ENCODE peak calls at places on chromosomes 6 and 20, in seven cellular contexts. One of them, this sample, is unnamed.

GRCh38 chr6:125102901-125103300 is 50.7 kb upstream of the TPD52L1 start:
- DNase-seq in breast epithelium: no peak
- DNase-seq in Panc1: no peak
- DNase-seq in stomach: no peak
- DNase-seq in GM23338: no peak
- DNase-seq in upper lobe of left lung: no peak
- DNase-seq in K562: no peak
- DNase-seq in this sample: no peak

GRCh38 chr20:53055668-53056067 is 83.5 kb downstream of the TSHZ2 start:
- DNase-seq in upper lobe of left lung: no peak
- DNase-seq in breast epithelium: no peak
- DNase-seq in Panc1: no peak
- DNase-seq in stomach: no peak
- DNase-seq in K562: no peak
- DNase-seq in GM23338: no peak
- DNase-seq in this sample: no peak

GRCh38 chr6:156425374-156425773 is 351.8 kb upstream of the ARID1B start:
- DNase-seq in breast epithelium: no peak
- DNase-seq in K562: no peak
- DNase-seq in Panc1: no peak
- DNase-seq in stomach: no peak
- DNase-seq in upper lobe of left lung: no peak
- DNase-seq in GM23338: no peak
- DNase-seq in this sample: no peak

GRCh38 chr6:34730006-34730405 is 27.3 kb upstream of the SNRPC start:
- DNase-seq in stomach: no peak
- DNase-seq in breast epithelium: no peak
- DNase-seq in GM23338: no peak
- DNase-seq in K562: no peak
- DNase-seq in upper lobe of left lung: no peak
- DNase-seq in Panc1: no peak
- DNase-seq in this sample: no peak

GRCh38 chr6:101275251-101275650 is 118.3 kb upstream of the GRIK2 start:
- DNase-seq in GM23338: no peak
- DNase-seq in upper lobe of left lung: no peak
- DNase-seq in Panc1: no peak
- DNase-seq in breast epithelium: no peak
- DNase-seq in K562: no peak
- DNase-seq in stomach: no peak
- DNase-seq in this sample: no peak

GRCh38 chr20:56715902-56716519 is 86.9 kb downstream of the TFAP2C start:
- DNase-seq in breast epithelium: no peak
- DNase-seq in Panc1: no peak
- DNase-seq in upper lobe of left lung: no peak
- DNase-seq in stomach: no peak
- DNase-seq in K562: no peak
- DNase-seq in GM23338: no peak
- DNase-seq in this sample: no peak

GRCh38 chr6:125793280-125793679 is 2.5 kb downstream of the NCOA7 start:
- DNase-seq in upper lobe of left lung: peak
- DNase-seq in Panc1: no peak
- DNase-seq in GM23338: peak
- DNase-seq in breast epithelium: no peak
- DNase-seq in stomach: no peak
- DNase-seq in K562: peak
- DNase-seq in this sample: no peak

GRCh38 chr20:9609892-9610502 is 95.6 kb downstream of the LAMP5 start:
- DNase-seq in stomach: peak
- DNase-seq in K562: peak
- DNase-seq in Panc1: peak
- DNase-seq in upper lobe of left lung: peak
- DNase-seq in breast epithelium: peak
- DNase-seq in GM23338: peak
- DNase-seq in this sample: no peak

GRCh38 chr6:34829137-34829536 is 37.3 kb downstream of the BLTP3A start:
- DNase-seq in stomach: no peak
- DNase-seq in GM23338: no peak
- DNase-seq in K562: no peak
- DNase-seq in breast epithelium: no peak
- DNase-seq in upper lobe of left lung: no peak
- DNase-seq in Panc1: no peak
- DNase-seq in this sample: no peak

GRCh38 chr20:58737198-58737597 is 44.6 kb downstream of the NPEPL1 start:
- DNase-seq in K562: no peak
- DNase-seq in stomach: no peak
- DNase-seq in GM23338: no peak
- DNase-seq in upper lobe of left lung: no peak
- DNase-seq in breast epithelium: no peak
- DNase-seq in Panc1: no peak
- DNase-seq in this sample: no peak

GRCh38 chr6:88144637-88145297 is 21.4 kb downstream of the CNR1 start:
- DNase-seq in Panc1: no peak
- DNase-seq in K562: no peak
- DNase-seq in upper lobe of left lung: no peak
- DNase-seq in breast epithelium: no peak
- DNase-seq in GM23338: no peak
- DNase-seq in stomach: no peak
- DNase-seq in this sample: no peak

GRCh38 chr6:110635096-110635495 is 158.7 kb upstream of the SLC22A16 start:
- DNase-seq in GM23338: no peak
- DNase-seq in stomach: no peak
- DNase-seq in Panc1: no peak
- DNase-seq in K562: no peak
- DNase-seq in breast epithelium: no peak
- DNase-seq in upper lobe of left lung: no peak
- DNase-seq in this sample: no peak

GRCh38 chr6:27825025-27825823 is 87.0 kb downstream of the OR2B2 start:
- DNase-seq in upper lobe of left lung: no peak
- DNase-seq in GM23338: no peak
- DNase-seq in K562: no peak
- DNase-seq in stomach: no peak
- DNase-seq in Panc1: no peak
- DNase-seq in breast epithelium: no peak
- DNase-seq in this sample: no peak

GRCh38 chr6:34025851-34026250 is 120.0 kb downstream of the GRM4 start:
- DNase-seq in Panc1: no peak
- DNase-seq in K562: no peak
- DNase-seq in breast epithelium: no peak
- DNase-seq in GM23338: no peak
- DNase-seq in stomach: no peak
- DNase-seq in upper lobe of left lung: no peak
- DNase-seq in this sample: no peak

GRCh38 chr6:42423244-42423643 is 28.5 kb downstream of the TRERF1 start:
- DNase-seq in breast epithelium: no peak
- DNase-seq in stomach: no peak
- DNase-seq in Panc1: no peak
- DNase-seq in upper lobe of left lung: no peak
- DNase-seq in GM23338: no peak
- DNase-seq in K562: no peak
- DNase-seq in this sample: no peak

GRCh38 chr6:50845499-50846108 is 26.9 kb downstream of the TFAP2B start:
- DNase-seq in breast epithelium: no peak
- DNase-seq in stomach: no peak
- DNase-seq in Panc1: no peak
- DNase-seq in upper lobe of left lung: no peak
- DNase-seq in K562: no peak
- DNase-seq in GM23338: peak
- DNase-seq in this sample: no peak

DNA sequence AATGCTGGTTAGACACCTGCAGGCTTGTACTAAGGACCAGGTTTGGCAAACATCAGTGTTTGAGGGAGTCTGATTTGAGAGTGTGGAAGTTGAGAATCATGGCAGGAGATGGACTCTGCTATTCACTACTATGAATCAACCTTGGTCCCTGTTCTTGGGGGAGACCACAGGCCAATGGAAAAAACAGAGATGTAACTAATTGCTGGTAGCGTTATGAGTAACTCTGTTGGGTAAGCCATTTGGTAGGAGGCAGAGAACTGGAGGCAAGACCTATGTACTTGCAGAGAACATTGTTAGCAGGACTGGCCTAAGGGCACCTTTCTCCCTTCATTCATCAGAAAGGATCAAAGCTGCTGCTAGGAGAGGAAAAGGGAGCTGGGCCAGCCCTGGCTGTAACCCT is 8.3 kb upstream of the WFDC2 start:
- DNase-seq in upper lobe of left lung: no peak
- DNase-seq in breast epithelium: no peak
- DNase-seq in K562: no peak
- DNase-seq in GM23338: no peak
- DNase-seq in stomach: no peak
- DNase-seq in Panc1: no peak
- DNase-seq in this sample: no peak
- TF ChIP-seq POLR2AphosphoS5 in upper lobe of left lung: no peak
- TF ChIP-seq POLR2AphosphoS5 in breast epithelium: no peak
- TF ChIP-seq POLR2AphosphoS5 in K562: no peak
- TF ChIP-seq POLR2AphosphoS5 in GM23338: no peak
- TF ChIP-seq POLR2AphosphoS5 in stomach: no peak
- TF ChIP-seq POLR2AphosphoS5 in Panc1: no peak
- TF ChIP-seq POLR2AphosphoS5 in this sample: no peak

DNA sequence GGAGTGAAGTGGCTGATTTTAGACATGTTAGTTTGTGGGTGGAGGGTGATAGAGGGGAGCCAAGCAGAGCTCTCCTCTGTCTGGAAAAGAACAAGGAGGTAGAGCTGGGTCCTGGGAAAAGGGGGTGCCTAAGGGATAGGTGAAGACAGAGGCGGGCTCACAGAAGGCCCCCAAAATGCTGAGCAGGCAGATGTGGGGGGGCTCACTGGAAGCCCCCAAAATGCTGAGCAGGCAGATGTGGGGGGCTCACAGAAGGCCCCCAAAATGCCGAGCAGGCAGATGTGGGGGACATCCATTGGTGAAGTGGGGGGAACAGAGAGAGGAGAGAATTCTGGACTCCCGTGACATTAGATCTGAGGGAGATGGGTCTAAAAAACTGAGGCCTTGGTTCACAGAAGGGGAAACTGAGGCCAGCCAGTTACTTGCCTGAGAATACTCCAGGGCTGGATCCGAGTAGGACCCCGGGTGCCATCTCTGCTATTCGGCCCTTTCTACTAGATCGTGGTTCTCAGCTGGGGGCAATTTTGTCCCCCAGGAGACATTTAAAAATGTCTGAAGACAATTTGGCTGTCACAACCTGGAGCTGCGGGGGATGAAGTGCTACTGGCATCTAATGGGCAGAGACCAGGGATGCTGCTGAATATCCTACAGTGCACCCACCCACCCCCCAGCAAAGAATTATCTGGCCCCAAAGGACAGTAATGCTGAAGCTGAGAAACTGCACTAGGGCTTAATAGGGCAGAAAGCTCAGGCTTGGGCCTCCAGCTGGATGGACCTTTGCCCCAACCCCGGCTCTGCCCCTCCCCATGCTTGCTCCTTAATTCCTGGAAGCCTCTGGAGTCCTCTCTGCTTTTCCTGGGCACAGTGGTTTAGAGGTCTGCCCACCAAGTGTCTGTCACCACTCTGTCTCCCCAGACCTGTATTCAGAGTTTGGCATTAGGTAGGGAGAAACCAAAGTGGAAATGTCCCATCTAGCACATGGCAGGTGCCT is 2.1 kb downstream of the LPIN3 start:
- DNase-seq in K562: no peak
- DNase-seq in upper lobe of left lung: no peak
- DNase-seq in GM23338: no peak
- DNase-seq in stomach: no peak
- DNase-seq in Panc1: no peak
- DNase-seq in breast epithelium: no peak
- DNase-seq in this sample: no peak
- H3K4me3 ChIP-seq in K562: no peak
- H3K4me3 ChIP-seq in upper lobe of left lung: no peak
- H3K4me3 ChIP-seq in GM23338: no peak
- H3K4me3 ChIP-seq in stomach: no peak
- H3K4me3 ChIP-seq in Panc1: no peak
- H3K4me3 ChIP-seq in breast epithelium: no peak
- H3K4me3 ChIP-seq in this sample: no peak

DNA sequence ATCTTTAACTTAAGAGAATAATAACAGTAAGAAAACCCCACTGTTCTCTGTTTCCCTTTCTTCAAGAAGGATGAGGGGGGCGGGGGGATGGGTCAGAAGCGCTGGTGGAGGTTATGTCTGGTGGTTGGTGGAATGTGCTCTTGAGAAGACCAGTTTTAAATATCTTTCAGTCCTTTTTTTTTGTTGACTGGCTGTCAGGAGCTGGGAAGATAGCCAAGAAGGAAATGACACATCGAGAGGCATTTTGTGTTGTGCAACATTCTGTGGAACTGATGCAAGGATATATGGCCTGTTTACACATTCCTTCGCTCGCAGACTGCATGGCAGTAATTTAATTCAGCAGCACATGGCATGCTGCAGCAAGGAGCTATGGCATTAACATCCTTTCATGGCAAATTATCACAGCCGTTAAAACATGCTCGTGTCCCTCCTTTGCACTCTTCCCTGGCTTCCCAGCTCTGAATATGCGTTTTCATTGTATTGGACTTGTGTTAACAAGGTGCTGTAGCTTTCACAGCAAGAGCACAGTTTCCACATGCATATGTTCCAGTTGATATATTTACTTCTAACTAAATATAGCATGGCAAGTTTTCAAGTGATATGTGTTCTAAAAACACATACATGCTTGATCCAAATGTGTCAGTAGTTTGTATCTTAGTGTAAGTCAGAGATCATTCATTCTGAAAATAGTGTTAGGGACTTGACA is 68.2 kb upstream of the SUPT3H start:
- DNase-seq in Panc1: peak
- DNase-seq in K562: peak
- DNase-seq in GM23338: peak
- DNase-seq in stomach: peak
- DNase-seq in upper lobe of left lung: peak
- DNase-seq in breast epithelium: peak
- DNase-seq in this sample: peak
- TF ChIP-seq POLR2AphosphoS5 in Panc1: peak
- TF ChIP-seq POLR2AphosphoS5 in K562: peak
- TF ChIP-seq POLR2AphosphoS5 in GM23338: no peak
- TF ChIP-seq POLR2AphosphoS5 in stomach: peak
- TF ChIP-seq POLR2AphosphoS5 in upper lobe of left lung: peak
- TF ChIP-seq POLR2AphosphoS5 in breast epithelium: peak
- TF ChIP-seq POLR2AphosphoS5 in this sample: peak

GRCh38 chr6:137781639-137782038 is 85.4 kb upstream of the TNFAIP3 start:
- DNase-seq in stomach: no peak
- DNase-seq in GM23338: no peak
- DNase-seq in Panc1: no peak
- DNase-seq in breast epithelium: no peak
- DNase-seq in upper lobe of left lung: no peak
- DNase-seq in K562: no peak
- DNase-seq in this sample: no peak

GRCh38 chr6:137782166-137783039 is 84.7 kb upstream of the TNFAIP3 start:
- DNase-seq in GM23338: no peak
- DNase-seq in Panc1: no peak
- DNase-seq in upper lobe of left lung: no peak
- DNase-seq in stomach: no peak
- DNase-seq in K562: no peak
- DNase-seq in breast epithelium: no peak
- DNase-seq in this sample: no peak

GRCh38 chr6:137777299-137778075 is 89.6 kb upstream of the TNFAIP3 start:
- DNase-seq in stomach: no peak
- DNase-seq in breast epithelium: no peak
- DNase-seq in K562: no peak
- DNase-seq in Panc1: no peak
- DNase-seq in GM23338: no peak
- DNase-seq in upper lobe of left lung: no peak
- DNase-seq in this sample: no peak

GRCh38 chr6:137779982-137780381 is 87.1 kb upstream of the TNFAIP3 start:
- DNase-seq in upper lobe of left lung: no peak
- DNase-seq in stomach: no peak
- DNase-seq in Panc1: no peak
- DNase-seq in breast epithelium: no peak
- DNase-seq in GM23338: no peak
- DNase-seq in K562: no peak
- DNase-seq in this sample: no peak

GRCh38 chr6:137780447-137781034 is 86.5 kb upstream of the TNFAIP3 start:
- DNase-seq in GM23338: no peak
- DNase-seq in breast epithelium: no peak
- DNase-seq in K562: no peak
- DNase-seq in Panc1: no peak
- DNase-seq in stomach: no peak
- DNase-seq in upper lobe of left lung: no peak
- DNase-seq in this sample: no peak
- H3K4me3 ChIP-seq in GM23338: no peak
- H3K4me3 ChIP-seq in breast epithelium: no peak
- H3K4me3 ChIP-seq in K562: no peak
- H3K4me3 ChIP-seq in Panc1: no peak
- H3K4me3 ChIP-seq in stomach: no peak
- H3K4me3 ChIP-seq in upper lobe of left lung: no peak
- H3K4me3 ChIP-seq in this sample: no peak

This sample was measured in suprapubic skin.